ENCODE peak calls at places on chromosomes 5 and 9, in four cellular contexts. B is HL-60, N is endodermal cell, S is fibroblast of pulmonary artery. Q is an unnamed sample.

GRCh38 chr9:136300016-136300415 is 3.9 kb downstream of the CCDC187 start:
- DNase-seq in N (no peak), B (no peak), S (no peak), Q (no peak)

GRCh38 chr5:55205001-55205400 is 22.1 kb downstream of the MCIDAS start:
- DNase-seq in N (no peak), S (no peak), B (no peak), Q (no peak)

GRCh38 chr5:16913840-16914435 is 22.1 kb downstream of the MYO10 start:
- DNase-seq in S (no peak), N (no peak), B (no peak), Q (no peak)

GRCh38 chr9:79209012-79209411 is 362.8 kb upstream of the TLE4 start:
- DNase-seq in B (no peak), N (peak), S (no peak), Q (no peak)

GRCh38 chr9:70177121-70177520 is 81.7 kb upstream of the SMC5 start:
- DNase-seq in S (peak), B (no peak), N (no peak), Q (no peak)

GRCh38 chr5:160197341-160198147 is 31.8 kb upstream of the FABP6 start:
- DNase-seq in S (peak), B (peak), N (peak), Q (no peak)

GRCh38 chr5:961002-961710 is 47.4 kb upstream of the NKD2 start:
- DNase-seq in B (no peak), S (no peak), N (no peak), Q (peak)

GRCh38 chr5:73908846-73909245 is 282.9 kb downstream of the ARHGEF28 start:
- DNase-seq in B (no peak), N (no peak), S (no peak), Q (no peak)

GRCh38 chr9:76314321-76314720 is 79.9 kb downstream of the RFK start:
- DNase-seq in N (no peak), S (no peak), B (no peak), Q (no peak)

GRCh38 chr5:40716000-40716399 is 36.3 kb downstream of the PTGER4 start:
- DNase-seq in B (no peak), S (no peak), N (no peak), Q (no peak)

GRCh38 chr9:34197756-34198711 is 19.2 kb downstream of the UBAP1 start:
- DNase-seq in S (no peak), N (peak), B (no peak), Q (peak)

GRCh38 chr5:150488519-150489357 is 19.2 kb upstream of the NDST1 start:
- DNase-seq in N (no peak), B (peak), S (peak), Q (no peak)

GRCh38 chr5:10319202-10319851 is 11.6 kb upstream of the CMBL start:
- DNase-seq in N (no peak), B (no peak), S (peak), Q (no peak)

GRCh38 chr9:132249123-132249522 is 87.3 kb downstream of the NTNG2 start:
- DNase-seq in S (no peak), B (no peak), N (no peak), Q (no peak)

GRCh38 chr9:87569008-87569908 is 71.6 kb downstream of the DAPK1 start:
- DNase-seq in N (no peak), B (no peak), S (peak), Q (no peak)

GRCh38 chr5:5340206-5340729 is 82.2 kb upstream of the ICE1 start:
- DNase-seq in N (peak), B (no peak), S (peak), Q (no peak)

GRCh38 chr5:122377023-122377422 is 65.0 kb downstream of the SNCAIP start:
- DNase-seq in B (no peak), S (peak), N (no peak), Q (no peak)

GRCh38 chr5:80207832-80208231 is 48.0 kb downstream of the SERINC5 start:
- DNase-seq in N (no peak), S (no peak), B (no peak), Q (no peak)
- TF ChIP-seq CTCF in N (no peak), S (no peak), B (no peak), Q (no peak)

DNA sequence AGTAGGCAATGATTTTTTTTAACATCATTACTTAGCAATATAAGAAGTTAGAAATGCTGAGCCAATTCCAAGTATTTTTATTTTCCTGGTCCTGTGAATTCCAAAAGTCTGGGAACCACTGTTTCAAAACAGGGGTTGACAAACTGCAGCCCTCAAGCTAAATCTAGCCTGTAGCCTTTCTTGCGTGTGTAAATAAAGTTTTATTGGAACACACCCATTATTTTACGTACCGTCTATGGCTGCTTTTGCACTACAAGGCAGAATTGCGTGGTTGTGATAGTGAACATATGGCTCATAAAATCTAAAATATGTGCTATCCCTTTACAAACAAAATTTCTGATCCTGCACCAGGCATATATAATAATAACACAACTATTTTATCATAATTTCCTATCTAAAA is 279.1 kb downstream of the SAXO1 start:
- DNase-seq in B (no peak), N (no peak), S (no peak), Q (no peak)
- TF ChIP-seq CTCF in B (no peak), N (no peak), S (no peak), Q (no peak)

DNA sequence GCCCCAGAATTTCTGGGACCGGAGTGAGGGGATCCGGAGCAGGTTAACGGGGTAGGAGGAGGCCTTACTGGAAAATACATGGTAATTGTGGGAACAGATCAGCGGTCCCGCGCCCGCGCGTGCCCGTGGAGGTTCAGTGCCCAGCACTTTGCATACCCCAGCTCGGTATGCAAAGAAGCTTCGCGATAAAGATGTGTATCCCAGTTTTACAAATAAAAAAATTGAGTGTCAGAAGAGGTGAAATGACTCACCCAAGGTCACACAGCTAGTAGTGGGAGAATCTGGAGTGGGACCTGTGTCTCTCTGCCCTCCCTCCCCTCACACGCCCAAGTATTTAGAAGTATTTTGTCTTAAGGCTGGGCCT is 965 bp downstream of the NEURL1B start:
- DNase-seq in B (no peak), S (no peak), N (no peak), Q (no peak)
- TF ChIP-seq CTCF in B (no peak), S (no peak), N (no peak), Q (no peak)

DNA sequence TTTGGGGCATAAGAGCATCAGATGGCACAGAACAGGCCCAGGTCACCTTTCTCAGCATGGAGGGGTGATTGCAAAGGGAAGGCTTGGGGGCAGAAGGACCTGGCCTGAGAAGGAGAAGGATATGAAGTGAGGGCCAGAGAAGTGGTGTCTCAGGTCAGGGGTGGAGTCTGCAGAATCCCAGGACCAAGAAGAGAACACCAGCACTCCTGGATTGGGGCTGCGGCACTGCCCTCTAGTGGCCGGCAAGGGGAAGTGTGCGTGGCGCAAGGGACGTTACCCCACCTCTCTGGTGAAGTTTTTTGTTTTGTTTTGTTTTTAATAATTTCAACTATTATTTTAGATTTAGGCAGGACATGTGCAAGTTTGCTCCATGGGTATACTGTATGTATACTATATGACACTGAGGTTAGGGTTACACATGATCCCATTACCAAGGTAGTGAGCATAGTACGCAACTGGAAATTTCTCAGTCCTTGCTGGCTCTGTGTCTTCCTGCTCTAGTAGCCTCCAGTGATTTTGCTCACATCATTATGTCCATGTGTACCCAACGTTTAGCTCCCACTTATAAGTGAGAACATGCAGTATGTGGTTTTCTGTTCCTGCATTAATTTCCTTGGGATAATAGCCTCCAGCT is 1548.6 kb downstream of the EFNA5 start:
- DNase-seq in N (peak), S (peak), B (no peak), Q (no peak)
- TF ChIP-seq CTCF in N (peak), S (peak), B (peak), Q (peak)

GRCh38 chr9:89975586-89975985 is 370.8 kb downstream of the GADD45G start:
- DNase-seq in N (no peak), S (no peak), B (no peak), Q (no peak)
- TF ChIP-seq CTCF in N (no peak), S (no peak), B (no peak), Q (no peak)

DNA sequence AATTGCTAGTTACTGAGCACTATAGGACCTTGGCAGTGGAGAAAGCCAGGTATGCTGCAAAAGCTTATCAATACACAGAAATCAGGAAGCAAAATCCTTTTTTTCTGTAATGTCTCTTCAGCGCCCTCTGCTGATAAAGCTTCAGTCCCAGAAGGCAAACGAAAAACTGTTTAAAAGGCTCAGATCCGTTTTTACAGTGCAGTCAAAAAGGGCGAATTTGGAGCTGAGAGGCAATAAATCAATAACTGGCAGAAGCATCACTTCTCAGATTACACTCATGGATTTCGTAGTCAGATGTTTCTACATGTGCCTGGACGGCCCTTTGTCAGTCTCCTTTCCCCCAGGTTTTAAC is 1.1 kb upstream of the MAN2A1 start:
- DNase-seq in S (peak), B (no peak), N (no peak), Q (no peak)
- TF ChIP-seq CTCF in S (peak), B (peak), N (peak), Q (peak)